ENCODE peak calls at places on chromosomes 11 and 22, in ten cellular contexts. One of them, this sample, is unnamed.

GRCh38 chr11:126109941-126110731 is 47.5 kb upstream of the CDON start:
- DNase-seq in naive thymus-derived CD8-positive, alpha-beta T cell: no peak
- DNase-seq in skeletal muscle cell: no peak
- DNase-seq in activated naive CD8-positive, alpha-beta T cell treated with anti-CD3 and anti-CD28 coated beads, Interleukin-2, amount 10 ng/mL, durations not matched to agents 7 days and 5 days: no peak
- DNase-seq in fibroblast of the aortic adventitia: peak; percentile 40
- DNase-seq in A172: peak; percentile 44
- DNase-seq in choroid plexus epithelial cell: no peak
- DNase-seq in head of caudate nucleus: peak; percentile 40
- DNase-seq in iris pigment epithelial cell: peak; percentile 24
- DNase-seq in Daoy: peak; percentile 59
- DNase-seq in this sample: peak; percentile 33

GRCh38 chr11:31817054-31817620 is 6.0 kb upstream of the PAX6 start:
- DNase-seq in skeletal muscle cell: no peak
- DNase-seq in Daoy: peak; percentile 37
- DNase-seq in A172: peak; percentile 5
- DNase-seq in choroid plexus epithelial cell: no peak
- DNase-seq in naive thymus-derived CD8-positive, alpha-beta T cell: no peak
- DNase-seq in fibroblast of the aortic adventitia: no peak
- DNase-seq in activated naive CD8-positive, alpha-beta T cell treated with anti-CD3 and anti-CD28 coated beads, Interleukin-2, amount 10 ng/mL, durations not matched to agents 7 days and 5 days: no peak
- DNase-seq in head of caudate nucleus: no peak
- DNase-seq in iris pigment epithelial cell: no peak
- DNase-seq in this sample: no peak

GRCh38 chr11:36282926-36283325 is 6.3 kb downstream of the COMMD9 start:
- DNase-seq in naive thymus-derived CD8-positive, alpha-beta T cell: no peak
- DNase-seq in Daoy: no peak
- DNase-seq in head of caudate nucleus: no peak
- DNase-seq in skeletal muscle cell: no peak
- DNase-seq in A172: no peak
- DNase-seq in choroid plexus epithelial cell: no peak
- DNase-seq in fibroblast of the aortic adventitia: no peak
- DNase-seq in activated naive CD8-positive, alpha-beta T cell treated with anti-CD3 and anti-CD28 coated beads, Interleukin-2, amount 10 ng/mL, durations not matched to agents 7 days and 5 days: no peak
- DNase-seq in iris pigment epithelial cell: no peak
- DNase-seq in this sample: no peak

GRCh38 chr22:32202539-32203180 is 2.2 kb downstream of the RFPL2 start:
- DNase-seq in fibroblast of the aortic adventitia: peak; percentile 15
- DNase-seq in A172: peak; percentile 44
- DNase-seq in choroid plexus epithelial cell: peak; percentile 52
- DNase-seq in head of caudate nucleus: no peak
- DNase-seq in activated naive CD8-positive, alpha-beta T cell treated with anti-CD3 and anti-CD28 coated beads, Interleukin-2, amount 10 ng/mL, durations not matched to agents 7 days and 5 days: peak; percentile 46
- DNase-seq in naive thymus-derived CD8-positive, alpha-beta T cell: no peak
- DNase-seq in iris pigment epithelial cell: peak; percentile 34
- DNase-seq in Daoy: peak; percentile 70
- DNase-seq in skeletal muscle cell: no peak
- DNase-seq in this sample: peak; percentile 46

GRCh38 chr22:41288245-41288946 is 2.4 kb upstream of the RANGAP1 start:
- DNase-seq in Daoy: peak; percentile 83
- DNase-seq in iris pigment epithelial cell: peak; percentile 71
- DNase-seq in activated naive CD8-positive, alpha-beta T cell treated with anti-CD3 and anti-CD28 coated beads, Interleukin-2, amount 10 ng/mL, durations not matched to agents 7 days and 5 days: no peak
- DNase-seq in fibroblast of the aortic adventitia: peak; percentile 82
- DNase-seq in choroid plexus epithelial cell: peak; percentile 66
- DNase-seq in head of caudate nucleus: no peak
- DNase-seq in skeletal muscle cell: no peak
- DNase-seq in naive thymus-derived CD8-positive, alpha-beta T cell: no peak
- DNase-seq in A172: peak; percentile 84
- DNase-seq in this sample: peak; percentile 70

GRCh38 chr11:70159612-70160570 is 43.2 kb upstream of the FADD start:
- DNase-seq in Daoy: peak; percentile 97
- DNase-seq in iris pigment epithelial cell: peak; percentile 5
- DNase-seq in fibroblast of the aortic adventitia: peak; percentile 39
- DNase-seq in skeletal muscle cell: no peak
- DNase-seq in naive thymus-derived CD8-positive, alpha-beta T cell: no peak
- DNase-seq in activated naive CD8-positive, alpha-beta T cell treated with anti-CD3 and anti-CD28 coated beads, Interleukin-2, amount 10 ng/mL, durations not matched to agents 7 days and 5 days: no peak
- DNase-seq in A172: peak; percentile 99
- DNase-seq in choroid plexus epithelial cell: no peak
- DNase-seq in head of caudate nucleus: no peak
- DNase-seq in this sample: peak; percentile 90

GRCh38 chr11:3046190-3046589 is 11.0 kb downstream of the CARS1 start:
- DNase-seq in naive thymus-derived CD8-positive, alpha-beta T cell: no peak
- DNase-seq in A172: no peak
- DNase-seq in Daoy: no peak
- DNase-seq in activated naive CD8-positive, alpha-beta T cell treated with anti-CD3 and anti-CD28 coated beads, Interleukin-2, amount 10 ng/mL, durations not matched to agents 7 days and 5 days: no peak
- DNase-seq in head of caudate nucleus: no peak
- DNase-seq in iris pigment epithelial cell: no peak
- DNase-seq in choroid plexus epithelial cell: no peak
- DNase-seq in fibroblast of the aortic adventitia: no peak
- DNase-seq in skeletal muscle cell: no peak
- DNase-seq in this sample: no peak

GRCh38 chr22:43434601-43435311 is 22.9 kb downstream of the MPPED1 start:
- DNase-seq in choroid plexus epithelial cell: no peak
- DNase-seq in A172: no peak
- DNase-seq in Daoy: no peak
- DNase-seq in skeletal muscle cell: no peak
- DNase-seq in head of caudate nucleus: no peak
- DNase-seq in activated naive CD8-positive, alpha-beta T cell treated with anti-CD3 and anti-CD28 coated beads, Interleukin-2, amount 10 ng/mL, durations not matched to agents 7 days and 5 days: no peak
- DNase-seq in fibroblast of the aortic adventitia: no peak
- DNase-seq in iris pigment epithelial cell: no peak
- DNase-seq in naive thymus-derived CD8-positive, alpha-beta T cell: no peak
- DNase-seq in this sample: no peak

GRCh38 chr11:31809857-31810778 is 1.0 kb downstream of the PAX6 start:
- DNase-seq in choroid plexus epithelial cell: peak; percentile 52
- DNase-seq in iris pigment epithelial cell: peak; percentile 52
- DNase-seq in naive thymus-derived CD8-positive, alpha-beta T cell: no peak
- DNase-seq in skeletal muscle cell: no peak
- DNase-seq in head of caudate nucleus: no peak
- DNase-seq in Daoy: peak; percentile 65
- DNase-seq in activated naive CD8-positive, alpha-beta T cell treated with anti-CD3 and anti-CD28 coated beads, Interleukin-2, amount 10 ng/mL, durations not matched to agents 7 days and 5 days: no peak
- DNase-seq in A172: peak; percentile 18
- DNase-seq in fibroblast of the aortic adventitia: peak; percentile 40
- DNase-seq in this sample: no peak

GRCh38 chr11:78731008-78731407 is 156.3 kb upstream of the NARS2 start:
- DNase-seq in skeletal muscle cell: no peak
- DNase-seq in choroid plexus epithelial cell: peak; percentile 35
- DNase-seq in iris pigment epithelial cell: no peak
- DNase-seq in Daoy: no peak
- DNase-seq in naive thymus-derived CD8-positive, alpha-beta T cell: no peak
- DNase-seq in head of caudate nucleus: no peak
- DNase-seq in A172: no peak
- DNase-seq in fibroblast of the aortic adventitia: peak; percentile 18
- DNase-seq in activated naive CD8-positive, alpha-beta T cell treated with anti-CD3 and anti-CD28 coated beads, Interleukin-2, amount 10 ng/mL, durations not matched to agents 7 days and 5 days: no peak
- DNase-seq in this sample: no peak

GRCh38 chr11:57240757-57241156 is 3.7 kb upstream of the APLNR start:
- DNase-seq in activated naive CD8-positive, alpha-beta T cell treated with anti-CD3 and anti-CD28 coated beads, Interleukin-2, amount 10 ng/mL, durations not matched to agents 7 days and 5 days: no peak
- DNase-seq in choroid plexus epithelial cell: no peak
- DNase-seq in fibroblast of the aortic adventitia: no peak
- DNase-seq in head of caudate nucleus: no peak
- DNase-seq in Daoy: no peak
- DNase-seq in naive thymus-derived CD8-positive, alpha-beta T cell: no peak
- DNase-seq in A172: no peak
- DNase-seq in iris pigment epithelial cell: no peak
- DNase-seq in skeletal muscle cell: no peak
- DNase-seq in this sample: no peak

GRCh38 chr11:3136542-3137455 is 28.3 kb downstream of the OSBPL5 start:
- DNase-seq in naive thymus-derived CD8-positive, alpha-beta T cell: no peak
- DNase-seq in skeletal muscle cell: no peak
- DNase-seq in head of caudate nucleus: no peak
- DNase-seq in activated naive CD8-positive, alpha-beta T cell treated with anti-CD3 and anti-CD28 coated beads, Interleukin-2, amount 10 ng/mL, durations not matched to agents 7 days and 5 days: peak; percentile 40
- DNase-seq in iris pigment epithelial cell: no peak
- DNase-seq in Daoy: no peak
- DNase-seq in fibroblast of the aortic adventitia: no peak
- DNase-seq in A172: no peak
- DNase-seq in choroid plexus epithelial cell: peak; percentile 39
- DNase-seq in this sample: no peak

GRCh38 chr11:16293204-16293681 is 63.1 kb downstream of the SOX6 start:
- DNase-seq in fibroblast of the aortic adventitia: no peak
- DNase-seq in Daoy: no peak
- DNase-seq in choroid plexus epithelial cell: no peak
- DNase-seq in naive thymus-derived CD8-positive, alpha-beta T cell: no peak
- DNase-seq in skeletal muscle cell: no peak
- DNase-seq in head of caudate nucleus: no peak
- DNase-seq in activated naive CD8-positive, alpha-beta T cell treated with anti-CD3 and anti-CD28 coated beads, Interleukin-2, amount 10 ng/mL, durations not matched to agents 7 days and 5 days: no peak
- DNase-seq in iris pigment epithelial cell: peak; percentile 5
- DNase-seq in A172: no peak
- DNase-seq in this sample: no peak

GRCh38 chr11:118341749-118342489 is 586 bp downstream of the CD3D start:
- DNase-seq in activated naive CD8-positive, alpha-beta T cell treated with anti-CD3 and anti-CD28 coated beads, Interleukin-2, amount 10 ng/mL, durations not matched to agents 7 days and 5 days: no peak
- DNase-seq in naive thymus-derived CD8-positive, alpha-beta T cell: no peak
- DNase-seq in head of caudate nucleus: no peak
- DNase-seq in A172: no peak
- DNase-seq in choroid plexus epithelial cell: no peak
- DNase-seq in iris pigment epithelial cell: no peak
- DNase-seq in fibroblast of the aortic adventitia: no peak
- DNase-seq in Daoy: no peak
- DNase-seq in skeletal muscle cell: no peak
- DNase-seq in this sample: no peak

GRCh38 chr11:36775157-36775556 is 177.1 kb upstream of the RAG2 start:
- DNase-seq in iris pigment epithelial cell: no peak
- DNase-seq in activated naive CD8-positive, alpha-beta T cell treated with anti-CD3 and anti-CD28 coated beads, Interleukin-2, amount 10 ng/mL, durations not matched to agents 7 days and 5 days: no peak
- DNase-seq in A172: peak; percentile 23
- DNase-seq in skeletal muscle cell: no peak
- DNase-seq in fibroblast of the aortic adventitia: no peak
- DNase-seq in head of caudate nucleus: no peak
- DNase-seq in naive thymus-derived CD8-positive, alpha-beta T cell: no peak
- DNase-seq in Daoy: peak; percentile 19
- DNase-seq in choroid plexus epithelial cell: no peak
- DNase-seq in this sample: no peak

GRCh38 chr22:50705851-50706351 is 32.1 kb upstream of the ACR start:
- DNase-seq in activated naive CD8-positive, alpha-beta T cell treated with anti-CD3 and anti-CD28 coated beads, Interleukin-2, amount 10 ng/mL, durations not matched to agents 7 days and 5 days: no peak
- DNase-seq in Daoy: no peak
- DNase-seq in skeletal muscle cell: no peak
- DNase-seq in naive thymus-derived CD8-positive, alpha-beta T cell: no peak
- DNase-seq in A172: no peak
- DNase-seq in fibroblast of the aortic adventitia: no peak
- DNase-seq in choroid plexus epithelial cell: no peak
- DNase-seq in head of caudate nucleus: no peak
- DNase-seq in iris pigment epithelial cell: no peak
- DNase-seq in this sample: no peak

GRCh38 chr22:49925525-49926128 is 7.2 kb downstream of the CRELD2 start:
- DNase-seq in Daoy: no peak
- DNase-seq in choroid plexus epithelial cell: no peak
- DNase-seq in fibroblast of the aortic adventitia: no peak
- DNase-seq in naive thymus-derived CD8-positive, alpha-beta T cell: peak; percentile 84
- DNase-seq in skeletal muscle cell: no peak
- DNase-seq in A172: no peak
- DNase-seq in activated naive CD8-positive, alpha-beta T cell treated with anti-CD3 and anti-CD28 coated beads, Interleukin-2, amount 10 ng/mL, durations not matched to agents 7 days and 5 days: peak; percentile 74
- DNase-seq in head of caudate nucleus: no peak
- DNase-seq in iris pigment epithelial cell: no peak
- DNase-seq in this sample: no peak

GRCh38 chr11:73228268-73229134 is 10.4 kb downstream of the P2RY2 start:
- DNase-seq in fibroblast of the aortic adventitia: no peak
- DNase-seq in naive thymus-derived CD8-positive, alpha-beta T cell: no peak
- DNase-seq in head of caudate nucleus: no peak
- DNase-seq in activated naive CD8-positive, alpha-beta T cell treated with anti-CD3 and anti-CD28 coated beads, Interleukin-2, amount 10 ng/mL, durations not matched to agents 7 days and 5 days: peak; percentile 13
- DNase-seq in skeletal muscle cell: no peak
- DNase-seq in A172: no peak
- DNase-seq in choroid plexus epithelial cell: no peak
- DNase-seq in Daoy: no peak
- DNase-seq in iris pigment epithelial cell: no peak
- DNase-seq in this sample: no peak

GRCh38 chr22:31618057-31618456 is 44.0 kb downstream of the PISD start:
- DNase-seq in skeletal muscle cell: no peak
- DNase-seq in A172: no peak
- DNase-seq in fibroblast of the aortic adventitia: no peak
- DNase-seq in naive thymus-derived CD8-positive, alpha-beta T cell: no peak
- DNase-seq in activated naive CD8-positive, alpha-beta T cell treated with anti-CD3 and anti-CD28 coated beads, Interleukin-2, amount 10 ng/mL, durations not matched to agents 7 days and 5 days: no peak
- DNase-seq in iris pigment epithelial cell: no peak
- DNase-seq in Daoy: no peak
- DNase-seq in head of caudate nucleus: no peak
- DNase-seq in choroid plexus epithelial cell: no peak
- DNase-seq in this sample: no peak

GRCh38 chr22:20016734-20017621 is at the start of gene ARVCF:
- DNase-seq in skeletal muscle cell: peak; percentile 57
- DNase-seq in activated naive CD8-positive, alpha-beta T cell treated with anti-CD3 and anti-CD28 coated beads, Interleukin-2, amount 10 ng/mL, durations not matched to agents 7 days and 5 days: peak; percentile 95
- DNase-seq in iris pigment epithelial cell: peak; percentile 85
- DNase-seq in naive thymus-derived CD8-positive, alpha-beta T cell: peak; percentile 90
- DNase-seq in head of caudate nucleus: peak; percentile 93
- DNase-seq in A172: peak; percentile 51
- DNase-seq in choroid plexus epithelial cell: peak; percentile 92
- DNase-seq in Daoy: peak; percentile 91
- DNase-seq in fibroblast of the aortic adventitia: peak; percentile 86
- DNase-seq in this sample: peak; percentile 56

GRCh38 chr11:104151404-104152204 is 12.3 kb downstream of the PDGFD start:
- DNase-seq in iris pigment epithelial cell: peak; percentile 31
- DNase-seq in A172: no peak
- DNase-seq in head of caudate nucleus: no peak
- DNase-seq in naive thymus-derived CD8-positive, alpha-beta T cell: no peak
- DNase-seq in activated naive CD8-positive, alpha-beta T cell treated with anti-CD3 and anti-CD28 coated beads, Interleukin-2, amount 10 ng/mL, durations not matched to agents 7 days and 5 days: no peak
- DNase-seq in Daoy: no peak
- DNase-seq in fibroblast of the aortic adventitia: peak; percentile 34
- DNase-seq in skeletal muscle cell: no peak
- DNase-seq in choroid plexus epithelial cell: peak; percentile 56
- DNase-seq in this sample: peak; percentile 21

GRCh38 chr11:1834132-1834610 is 619 bp upstream of the SYT8 start:
- DNase-seq in choroid plexus epithelial cell: no peak
- DNase-seq in iris pigment epithelial cell: no peak
- DNase-seq in activated naive CD8-positive, alpha-beta T cell treated with anti-CD3 and anti-CD28 coated beads, Interleukin-2, amount 10 ng/mL, durations not matched to agents 7 days and 5 days: no peak
- DNase-seq in Daoy: no peak
- DNase-seq in head of caudate nucleus: no peak
- DNase-seq in naive thymus-derived CD8-positive, alpha-beta T cell: no peak
- DNase-seq in skeletal muscle cell: no peak
- DNase-seq in fibroblast of the aortic adventitia: no peak
- DNase-seq in A172: peak; percentile 32
- DNase-seq in this sample: no peak

GRCh38 chr11:119363874-119364590 is 17.5 kb downstream of the USP2 start:
- DNase-seq in choroid plexus epithelial cell: no peak
- DNase-seq in iris pigment epithelial cell: no peak
- DNase-seq in fibroblast of the aortic adventitia: no peak
- DNase-seq in A172: no peak
- DNase-seq in skeletal muscle cell: no peak
- DNase-seq in activated naive CD8-positive, alpha-beta T cell treated with anti-CD3 and anti-CD28 coated beads, Interleukin-2, amount 10 ng/mL, durations not matched to agents 7 days and 5 days: peak; percentile 80
- DNase-seq in naive thymus-derived CD8-positive, alpha-beta T cell: peak; percentile 44
- DNase-seq in head of caudate nucleus: peak; percentile 81
- DNase-seq in Daoy: peak; percentile 64
- DNase-seq in this sample: no peak

GRCh38 chr11:48019230-48019584 is 38.8 kb downstream of the PTPRJ start:
- DNase-seq in iris pigment epithelial cell: no peak
- DNase-seq in Daoy: no peak
- DNase-seq in activated naive CD8-positive, alpha-beta T cell treated with anti-CD3 and anti-CD28 coated beads, Interleukin-2, amount 10 ng/mL, durations not matched to agents 7 days and 5 days: no peak
- DNase-seq in choroid plexus epithelial cell: no peak
- DNase-seq in skeletal muscle cell: no peak
- DNase-seq in A172: no peak
- DNase-seq in naive thymus-derived CD8-positive, alpha-beta T cell: no peak
- DNase-seq in head of caudate nucleus: no peak
- DNase-seq in fibroblast of the aortic adventitia: no peak
- DNase-seq in this sample: no peak

GRCh38 chr11:20541503-20541902 is 57.9 kb upstream of the SLC6A5 start:
- DNase-seq in activated naive CD8-positive, alpha-beta T cell treated with anti-CD3 and anti-CD28 coated beads, Interleukin-2, amount 10 ng/mL, durations not matched to agents 7 days and 5 days: no peak
- DNase-seq in A172: no peak
- DNase-seq in fibroblast of the aortic adventitia: no peak
- DNase-seq in choroid plexus epithelial cell: no peak
- DNase-seq in Daoy: no peak
- DNase-seq in head of caudate nucleus: no peak
- DNase-seq in iris pigment epithelial cell: no peak
- DNase-seq in skeletal muscle cell: no peak
- DNase-seq in naive thymus-derived CD8-positive, alpha-beta T cell: no peak
- DNase-seq in this sample: no peak

GRCh38 chr11:8871283-8871775 is 39.7 kb upstream of the AKIP1 start:
- DNase-seq in head of caudate nucleus: peak; percentile 31
- DNase-seq in Daoy: peak; percentile 88
- DNase-seq in skeletal muscle cell: peak; percentile 71
- DNase-seq in naive thymus-derived CD8-positive, alpha-beta T cell: no peak
- DNase-seq in choroid plexus epithelial cell: peak; percentile 93
- DNase-seq in fibroblast of the aortic adventitia: peak; percentile 96
- DNase-seq in iris pigment epithelial cell: peak; percentile 92
- DNase-seq in A172: peak; percentile 82
- DNase-seq in activated naive CD8-positive, alpha-beta T cell treated with anti-CD3 and anti-CD28 coated beads, Interleukin-2, amount 10 ng/mL, durations not matched to agents 7 days and 5 days: no peak
- DNase-seq in this sample: peak; percentile 92

GRCh38 chr11:72930011-72930410 is 115.8 kb downstream of the ATG16L2 start:
- DNase-seq in head of caudate nucleus: no peak
- DNase-seq in Daoy: peak; percentile 7
- DNase-seq in fibroblast of the aortic adventitia: peak; percentile 37
- DNase-seq in choroid plexus epithelial cell: peak; percentile 72
- DNase-seq in iris pigment epithelial cell: peak; percentile 64
- DNase-seq in skeletal muscle cell: peak; percentile 25
- DNase-seq in activated naive CD8-positive, alpha-beta T cell treated with anti-CD3 and anti-CD28 coated beads, Interleukin-2, amount 10 ng/mL, durations not matched to agents 7 days and 5 days: no peak
- DNase-seq in A172: no peak
- DNase-seq in naive thymus-derived CD8-positive, alpha-beta T cell: no peak
- DNase-seq in this sample: peak; percentile 36

GRCh38 chr11:68969386-68969785 is 11.4 kb downstream of the MRGPRD start:
- DNase-seq in iris pigment epithelial cell: no peak
- DNase-seq in skeletal muscle cell: no peak
- DNase-seq in head of caudate nucleus: no peak
- DNase-seq in A172: no peak
- DNase-seq in Daoy: no peak
- DNase-seq in activated naive CD8-positive, alpha-beta T cell treated with anti-CD3 and anti-CD28 coated beads, Interleukin-2, amount 10 ng/mL, durations not matched to agents 7 days and 5 days: no peak
- DNase-seq in naive thymus-derived CD8-positive, alpha-beta T cell: no peak
- DNase-seq in choroid plexus epithelial cell: no peak
- DNase-seq in fibroblast of the aortic adventitia: no peak
- DNase-seq in this sample: no peak

This sample was measured in H4.